ENCODE peak calls at places on chromosomes 13 and 19, in seven cellular contexts. O, R, G, N, A, K and I are unnamed samples. For H3K4me1, the result is how much of the 10 kb centered on the place peaks cover.

GRCh38 chr13:25958983-25959382 is 92.8 kb downstream of the SHISA2 start:
- DNase-seq in K (no peak), O (no peak), G (no peak), A (no peak), R (no peak), N (no peak), I (no peak)

GRCh38 chr19:16370671-16371391 is 46.2 kb downstream of the KLF2 start:
- DNase-seq in N (no peak), A (no peak), G (no peak), R (no peak), O (no peak), K (no peak), I (no peak)

GRCh38 chr13:25292301-25292700 is 5.0 kb upstream of the MTMR6 start:
- DNase-seq in R (no peak), O (peak), G (no peak), K (peak), N (no peak), A (no peak), I (no peak)

GRCh38 chr19:6811906-6812305 is 39.4 kb downstream of the VAV1 start:
- DNase-seq in A (peak), R (peak), N (peak), O (peak), K (peak), G (no peak), I (no peak)

GRCh38 chr19:44604241-44604640 is 9.1 kb upstream of the IGSF23 start:
- DNase-seq in K (no peak), N (no peak), O (no peak), R (no peak), A (no peak), G (no peak), I (no peak)

GRCh38 chr13:111005364-111005763 is 90.5 kb upstream of the ANKRD10 start:
- DNase-seq in R (peak), A (no peak), O (no peak), G (no peak), K (no peak), N (no peak), I (no peak)

GRCh38 chr19:13974073-13974472 is 21.8 kb downstream of the DCAF15 start:
- DNase-seq in R (peak), N (no peak), O (peak), A (no peak), K (peak), G (peak), I (no peak)

GRCh38 chr13:104571161-104571889 is 1505.1 kb upstream of the SLC10A2 start:
- DNase-seq in N (no peak), A (peak), K (peak), O (no peak), G (peak), R (peak), I (peak)

GRCh38 chr19:55625004-55625326 is 599 bp upstream of the ZNF784 start:
- DNase-seq in K (peak), O (peak), G (no peak), R (no peak), N (no peak), A (no peak), I (no peak)

GRCh38 chr13:79128158-79128557 is 277.9 kb downstream of the RBM26 start:
- DNase-seq in O (no peak), G (no peak), N (peak), K (no peak), R (no peak), A (peak), I (no peak)

GRCh38 chr19:46902402-46902766 is 41.6 kb downstream of the ARHGAP35 start:
- DNase-seq in R (peak), O (no peak), G (no peak), K (no peak), A (no peak), N (no peak), I (no peak)

GRCh38 chr13:45229172-45229571 is 28.3 kb upstream of the KCTD4 start:
- DNase-seq in G (no peak), K (no peak), R (no peak), O (no peak), A (no peak), N (no peak), I (no peak)

GRCh38 chr13:42377640-42378382 is 105.9 kb downstream of the AKAP11 start:
- DNase-seq in R (no peak), O (no peak), A (no peak), K (no peak), N (peak), G (no peak), I (no peak)

GRCh38 chr19:37564624-37565369 is 29.8 kb downstream of the ZNF571 start:
- DNase-seq in N (no peak), R (no peak), G (no peak), O (no peak), A (no peak), K (no peak), I (no peak)

GRCh38 chr13:44206429-44206828 is 167.2 kb upstream of the SERP2 start:
- DNase-seq in K (no peak), R (no peak), G (no peak), A (no peak), N (no peak), O (no peak), I (no peak)

GRCh38 chr19:17296976-17297375 is 6.2 kb downstream of the ABHD8 start:
- DNase-seq in G (no peak), O (no peak), K (no peak), N (no peak), A (no peak), R (no peak), I (no peak)

GRCh38 chr19:38831142-38831605 is 420 bp downstream of the ECH1 start:
- DNase-seq in K (peak), O (no peak), G (no peak), A (peak), R (no peak), N (no peak), I (no peak)

GRCh38 chr19:54115071-54116063 is at the start of the genes PRPF31 and TFPT:
- DNase-seq in N (peak), R (peak), K (peak), O (peak), A (peak), G (peak), I (peak)

GRCh38 chr19:19179548-19180441 is 9.7 kb upstream of the MEF2B start:
- DNase-seq in G (no peak), R (no peak), O (peak), A (no peak), K (no peak), N (no peak), I (no peak)
- TF ChIP-seq SIN3A in G (no peak), R (no peak), O (no peak), A (no peak), K (no peak), N (no peak), I (no peak)

DNA sequence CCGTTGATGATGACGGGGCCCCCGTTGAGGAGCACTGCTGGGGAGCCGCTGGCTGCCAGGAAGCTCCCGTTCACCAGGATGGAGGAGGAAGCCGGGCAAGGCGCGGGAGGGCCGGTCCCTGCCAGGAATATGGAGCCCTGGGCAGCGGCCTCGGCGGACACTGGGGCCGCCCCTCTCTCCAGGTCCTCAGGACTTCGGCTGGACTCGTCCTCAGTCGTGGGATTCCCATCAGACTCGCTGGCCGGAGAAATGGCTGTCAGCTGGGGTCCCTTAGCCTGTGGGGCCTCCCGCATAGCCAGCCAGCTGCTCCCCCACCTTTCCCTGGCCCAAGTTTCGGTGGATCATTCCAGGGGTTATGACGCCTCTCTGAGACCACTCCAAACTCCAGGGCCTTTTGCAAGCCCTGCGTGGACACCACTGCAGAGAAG is 2.1 kb downstream of the SIX5 start:
- DNase-seq in A (no peak), G (peak), K (no peak), R (no peak), N (no peak), O (no peak), I (no peak)
- H3K4me1 ChIP-seq in A (under half), G (under half), K (under half), R (under half), N (under half), O (half or more), I (under half)

GRCh38 chr19:5547881-5548280 is 19.9 kb downstream of the TINCR start:
- DNase-seq in K (peak), A (peak), G (peak), O (peak), R (no peak), N (no peak), I (no peak)
- TF ChIP-seq SIN3A in K (no peak), A (no peak), G (no peak), O (no peak), R (no peak), N (no peak), I (no peak)

GRCh38 chr19:34178276-34178614 is 5.9 kb downstream of the LSM14A start:
- DNase-seq in A (no peak), G (no peak), R (no peak), O (no peak), K (no peak), N (no peak), I (no peak)
- H3K4me1 ChIP-seq in A (half or more), G (under half), R (under half), O (under half), K (under half), N (under half), I (half or more)

GRCh38 chr19:50280983-50281382 is 48.2 kb downstream of the KCNC3 start:
- DNase-seq in K (no peak), A (no peak), N (no peak), O (no peak), R (no peak), G (no peak), I (no peak)
- TF ChIP-seq SIN3A in K (no peak), A (no peak), N (no peak), O (no peak), R (no peak), G (no peak), I (no peak)

DNA sequence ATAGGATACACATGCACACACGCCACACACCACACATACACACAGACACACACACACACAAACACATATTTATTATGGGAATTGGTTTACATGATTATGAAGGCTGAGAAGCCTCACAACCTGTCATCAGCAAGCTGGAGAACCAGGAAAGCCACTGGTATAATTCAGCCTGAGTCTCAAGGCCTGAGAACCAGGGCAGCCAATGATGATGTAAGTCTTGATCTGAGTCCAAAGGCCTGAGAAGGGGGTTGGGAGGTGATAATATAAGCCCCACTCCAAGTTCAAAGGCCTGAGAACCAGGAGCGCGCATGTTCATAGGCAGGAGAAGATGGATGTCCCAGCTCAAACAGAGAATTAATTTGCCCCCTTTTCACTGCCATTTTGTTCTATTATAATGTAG is 18.7 kb upstream of the SOX21 start:
- DNase-seq in N (no peak), G (no peak), A (peak), K (no peak), O (no peak), R (no peak), I (no peak)
- H3K4me1 ChIP-seq in N (under half), G (under half), A (under half), K (under half), O (under half), R (under half), I (under half)

DNA sequence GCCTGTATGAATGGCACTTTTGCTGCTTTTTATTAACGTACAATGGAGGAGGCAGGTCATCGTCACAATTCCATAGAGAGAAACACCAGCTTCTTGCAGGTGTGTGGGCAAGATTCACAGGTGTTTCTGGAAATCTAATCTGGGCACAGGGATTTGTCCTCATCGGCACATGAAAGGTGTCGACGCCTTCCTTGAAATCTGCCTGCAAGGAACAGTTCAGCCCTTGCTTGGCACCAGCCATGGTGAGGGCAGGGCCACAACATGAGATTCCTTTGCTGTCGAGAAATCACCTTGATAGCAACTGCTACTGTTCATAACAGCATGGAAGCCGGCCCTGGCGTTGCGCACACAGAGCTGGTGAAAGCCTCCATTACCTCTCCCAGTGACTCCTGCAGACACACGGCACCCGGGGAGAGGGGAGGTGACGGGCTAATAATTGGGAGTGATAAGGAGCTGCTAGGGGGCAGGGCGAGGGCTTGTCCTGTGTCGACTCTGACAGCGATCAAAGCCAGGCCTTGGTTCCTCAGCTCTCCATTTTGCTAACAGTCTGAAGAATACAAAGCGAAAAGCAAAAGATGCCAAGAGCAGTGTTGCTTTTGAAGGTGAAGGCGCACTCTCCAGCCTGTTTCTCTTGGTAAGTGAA is 66.4 kb downstream of the EFNB2 start:
- DNase-seq in O (no peak), N (no peak), A (no peak), K (no peak), G (no peak), R (no peak), I (no peak)
- TF ChIP-seq SIN3A in O (no peak), N (no peak), A (no peak), K (no peak), G (no peak), R (no peak), I (no peak)